ENCODE peak calls at places on chromosomes 12 and 14, in seven cellular contexts. J is putamen; X is Daoy; Y is COR-L47; M is omental fat pad; A is naive thymus-derived CD4-positive, alpha-beta T cell; F is GOT3. B is an unnamed sample.

GRCh38 chr12:93139028-93139665 is 210.1 kb upstream of the EEA1 start:
- DNase-seq in J (peak; percentile 9), X (no peak), Y (no peak), M (no peak), A (no peak), F (no peak), B (peak; percentile 76)

GRCh38 chr12:27814851-27815591 is 35.0 kb upstream of the MANSC4 start:
- DNase-seq in J (no peak), X (no peak), Y (no peak), M (no peak), A (no peak), F (no peak), B (no peak)

GRCh38 chr12:112741106-112741505 is 50.4 kb upstream of the RPH3A start:
- DNase-seq in J (no peak), X (no peak), Y (no peak), M (no peak), A (no peak), F (no peak), B (no peak)

GRCh38 chr12:46219892-46220655 is 48.8 kb downstream of the SLC38A1 start:
- DNase-seq in J (no peak), X (peak; percentile 63), Y (no peak), M (no peak), A (peak; percentile 53), F (no peak), B (peak; percentile 42)

GRCh38 chr12:7966558-7966957 is 30.6 kb upstream of the SLC2A3 start:
- DNase-seq in J (no peak), X (peak; percentile 13), Y (no peak), M (no peak), A (no peak), F (no peak), B (no peak)

GRCh38 chr14:63650336-63650952 is 8.8 kb upstream of the WDR89 start:
- DNase-seq in J (no peak), X (no peak), Y (no peak), M (no peak), A (peak; percentile 91), F (no peak), B (peak; percentile 29)

GRCh38 chr12:103673487-103673886 is 86.4 kb downstream of the STAB2 start:
- DNase-seq in J (no peak), X (no peak), Y (no peak), M (no peak), A (no peak), F (no peak), B (no peak)

GRCh38 chr14:34036319-34036761 is 85.5 kb upstream of the EGLN3 start:
- DNase-seq in J (no peak), X (no peak), Y (no peak), M (no peak), A (no peak), F (no peak), B (no peak)

GRCh38 chr12:131075611-131076010 is 121.9 kb downstream of the ADGRD1 start:
- DNase-seq in J (no peak), X (no peak), Y (no peak), M (no peak), A (no peak), F (no peak), B (no peak)

GRCh38 chr12:48865141-48865440 is 579 bp downstream of the RND1 start:
- DNase-seq in J (no peak), X (no peak), Y (no peak), M (no peak), A (peak; percentile 26), F (no peak), B (peak; percentile 61)

GRCh38 chr12:104815935-104816334 is 142.2 kb downstream of the SLC41A2 start:
- DNase-seq in J (no peak), X (no peak), Y (no peak), M (no peak), A (no peak), F (no peak), B (no peak)

GRCh38 chr12:55188974-55189556 is 31.8 kb upstream of the OR10A7 start:
- DNase-seq in J (peak; percentile 65), X (peak; percentile 76), Y (peak; percentile 32), M (no peak), A (peak; percentile 66), F (no peak), B (peak; percentile 85)

GRCh38 chr14:59926534-59926933 is 6.6 kb downstream of the LRRC9 start:
- DNase-seq in J (no peak), X (no peak), Y (no peak), M (no peak), A (no peak), F (no peak), B (no peak)

B was measured in DMS53.